ENCODE peak calls at places on chromosome 2, in six cellular contexts. D is GM04504; Z is GM18507; N is kidney glomerular epithelial cell; X is GM10248; F is effector memory CD8-positive, alpha-beta T cell. A is an unnamed sample.
A peak's percentile ranks its signal among the peaks of the same experiment; 100 is the strongest.

GRCh38 chr2:237673130-237673921 is 45.9 kb downstream of the LRRFIP1 start:
- DNase-seq in D (no peak), Z (no peak), N (peak; percentile 50), X (peak; percentile 58), F (peak; percentile 87), A (peak; percentile 81)

GRCh38 chr2:142872900-142873724 is 4.4 kb upstream of the KYNU start:
- DNase-seq in D (peak; percentile 40), Z (no peak), N (no peak), X (no peak), F (no peak), A (no peak)

GRCh38 chr2:239991689-239992314 is 33.3 kb downstream of the NDUFA10 start:
- DNase-seq in D (peak; percentile 27), Z (peak; percentile 12), N (peak; percentile 55), X (peak; percentile 48), F (peak; percentile 17), A (no peak)

GRCh38 chr2:67846341-67847070 is 216.3 kb downstream of the C1D start:
- DNase-seq in D (peak; percentile 66), Z (no peak), N (peak; percentile 90), X (peak; percentile 49), F (no peak), A (peak; percentile 20)

GRCh38 chr2:239787651-239788050 is 237.5 kb downstream of the NDUFA10 start:
- DNase-seq in D (no peak), Z (no peak), N (no peak), X (no peak), F (no peak), A (no peak)

GRCh38 chr2:121418494-121419058 is 112.1 kb upstream of the RNU4ATAC start:
- DNase-seq in D (no peak), Z (no peak), N (no peak), X (no peak), F (no peak), A (no peak)

GRCh38 chr2:229800997-229801754 is 86.8 kb upstream of the DNER start:
- DNase-seq in D (no peak), Z (peak; percentile 17), N (peak; percentile 25), X (peak; percentile 67), F (peak; percentile 50), A (peak; percentile 38)

GRCh38 chr2:42764901-42765300 is 966 bp upstream of the OXER1 start:
- DNase-seq in D (no peak), Z (no peak), N (no peak), X (no peak), F (no peak), A (no peak)

GRCh38 chr2:199452200-199452990 is 5.3 kb downstream of the SATB2 start:
- DNase-seq in D (no peak), Z (no peak), N (no peak), X (no peak), F (no peak), A (no peak)

GRCh38 chr2:201882353-201883095 is 76.2 kb downstream of the CDK15 start:
- DNase-seq in D (no peak), Z (no peak), N (no peak), X (no peak), F (no peak), A (no peak)

GRCh38 chr2:137190411-137191190 is 425.3 kb downstream of the THSD7B start:
- DNase-seq in D (no peak), Z (no peak), N (no peak), X (no peak), F (no peak), A (no peak)

GRCh38 chr2:232343816-232344215 is 34.7 kb upstream of the ALPP start:
- DNase-seq in D (no peak), Z (no peak), N (no peak), X (no peak), F (no peak), A (no peak)

GRCh38 chr2:119531292-119531691 is 7.0 kb upstream of the SCTR start:
- DNase-seq in D (no peak), Z (no peak), N (no peak), X (no peak), F (no peak), A (no peak)

GRCh38 chr2:190181066-190181681 is 118.6 kb upstream of the MSTN start:
- DNase-seq in D (no peak), Z (no peak), N (no peak), X (no peak), F (no peak), A (no peak)

GRCh38 chr2:157895531-157895930 is 19.4 kb upstream of the ACVR1 start:
- DNase-seq in D (no peak), Z (no peak), N (peak; percentile 48), X (no peak), F (no peak), A (no peak)

A was measured in natural killer cell.